ENCODE peak calls at places on chromosomes 7 and 10, in ten cellular contexts. M, L, W, B, Y, O, U, V, R and Q are unnamed samples.

GRCh38 chr10:122348512-122348911 is 26.0 kb upstream of the PLEKHA1 start:
- DNase-seq in B (no peak), R (peak), V (no peak), Y (peak), M (no peak), L (peak), W (peak), U (peak), O (no peak), Q (no peak)

GRCh38 chr7:158317238-158318205 is 270.1 kb downstream of the PTPRN2 start:
- DNase-seq in R (no peak), B (no peak), M (peak), O (peak), W (no peak), U (no peak), Y (no peak), L (no peak), V (no peak), Q (no peak)

GRCh38 chr7:27082171-27082570 is 13.6 kb downstream of the HOXA1 start:
- DNase-seq in R (no peak), V (no peak), U (no peak), L (no peak), M (no peak), B (no peak), O (no peak), Y (no peak), W (no peak), Q (no peak)

GRCh38 chr7:131087756-131088658 is 239.7 kb upstream of the MKLN1 start:
- DNase-seq in U (no peak), Y (no peak), W (no peak), B (no peak), R (no peak), V (no peak), M (no peak), L (no peak), O (no peak), Q (no peak)

GRCh38 chr10:100148353-100149211 is 37.2 kb downstream of the ERLIN1 start:
- DNase-seq in W (no peak), V (no peak), B (peak), O (no peak), U (peak), R (peak), M (peak), L (no peak), Y (no peak), Q (peak)

GRCh38 chr10:52883996-52884871 is 111.7 kb upstream of the MBL2 start:
- DNase-seq in B (peak), Y (peak), R (peak), M (peak), O (peak), U (peak), W (no peak), L (peak), V (peak), Q (peak)

GRCh38 chr7:150451833-150452431 is 1.5 kb downstream of the GIMAP8 start:
- DNase-seq in V (no peak), M (no peak), L (no peak), U (no peak), R (peak), W (no peak), B (no peak), Y (no peak), O (no peak), Q (no peak)

GRCh38 chr7:151566897-151567320 is 47.2 kb upstream of the RHEB start:
- DNase-seq in W (no peak), Y (no peak), L (no peak), V (no peak), O (no peak), R (no peak), B (peak), U (no peak), M (peak), Q (no peak)

GRCh38 chr10:28370107-28370835 is 67.4 kb upstream of the MPP7 start:
- DNase-seq in O (no peak), V (no peak), L (no peak), M (no peak), W (no peak), B (no peak), U (no peak), R (no peak), Y (no peak), Q (no peak)